ENCODE peak calls at places on chromosomes 6 and 20, in eight cellular contexts. D is HepG2; B is uterus; K is CD4-positive, CD25-positive, alpha-beta regulatory T cell; J is MM.1S; V is heart right ventricle; O is neuronal stem cell; F is AG04450. C is an unnamed sample. For H3K9me3, the result is how much of the 10 kb centered on the place peaks cover.

GRCh38 chr6:99614430-99615161 is 8.0 kb downstream of the PRDM13 start:
- DNase-seq in D (no peak), B (no peak), K (peak), J (peak), V (no peak), O (no peak), F (no peak), C (no peak)

GRCh38 chr20:5127204-5127858 is 523 bp downstream of the CDS2 start:
- DNase-seq in D (peak), B (peak), K (peak), J (peak), V (peak), O (peak), F (no peak), C (peak)

GRCh38 chr20:3633913-3634478 is 29.2 kb downstream of the GFRA4 start:
- DNase-seq in D (no peak), B (no peak), K (no peak), J (no peak), V (no peak), O (no peak), F (no peak), C (no peak)

GRCh38 chr20:31698803-31699718 is 23.6 kb downstream of the BCL2L1 start:
- DNase-seq in D (peak), B (peak), K (peak), J (peak), V (peak), O (no peak), F (peak), C (no peak)

GRCh38 chr20:41670631-41671030 is 52.5 kb upstream of the CHD6 start:
- DNase-seq in D (no peak), B (no peak), K (no peak), J (no peak), V (no peak), O (no peak), F (no peak), C (no peak)

GRCh38 chr20:57435498-57436222 is 44.5 kb downstream of the RBM38 start:
- DNase-seq in D (peak), B (no peak), K (peak), J (peak), V (peak), O (no peak), F (no peak), C (peak)

GRCh38 chr20:62899633-62900051 is 26.7 kb downstream of the DIDO1 start:
- DNase-seq in D (peak), B (no peak), K (no peak), J (no peak), V (no peak), O (no peak), F (no peak), C (no peak)

GRCh38 chr6:111841822-111842221 is 31.4 kb downstream of the FYN start:
- DNase-seq in D (no peak), B (no peak), K (peak), J (no peak), V (peak), O (no peak), F (no peak), C (peak)

GRCh38 chr6:89637960-89638319 is 607 bp downstream of the LYRM2 start:
- DNase-seq in D (no peak), B (no peak), K (no peak), J (no peak), V (no peak), O (no peak), F (no peak), C (no peak)

GRCh38 chr6:168133186-168133585 is 54.2 kb upstream of the FRMD1 start:
- DNase-seq in D (no peak), B (peak), K (no peak), J (no peak), V (peak), O (no peak), F (no peak), C (no peak)

GRCh38 chr6:1311400-1312192 is at the start of gene FOXQ1:
- DNase-seq in D (peak), B (no peak), K (peak), J (peak), V (no peak), O (no peak), F (no peak), C (no peak)

GRCh38 chr6:168004945-168005344 is 7.5 kb downstream of the KIF25 start:
- DNase-seq in D (no peak), B (no peak), K (no peak), J (no peak), V (no peak), O (no peak), F (no peak), C (no peak)

GRCh38 chr6:3643921-3644320 is 107.6 kb downstream of the PXDC1 start:
- DNase-seq in D (no peak), B (no peak), K (no peak), J (no peak), V (no peak), O (no peak), F (no peak), C (no peak)

GRCh38 chr6:22099241-22099640 is 197.6 kb downstream of the PRL start:
- DNase-seq in D (no peak), B (no peak), K (no peak), J (no peak), V (no peak), O (no peak), F (no peak), C (no peak)

GRCh38 chr6:138593100-138593877 is 94.0 kb upstream of the NHSL1 start:
- DNase-seq in D (peak), B (peak), K (peak), J (no peak), V (peak), O (no peak), F (peak), C (no peak)

GRCh38 chr20:41627611-41628244 is 9.6 kb upstream of the CHD6 start:
- DNase-seq in D (no peak), B (no peak), K (no peak), J (no peak), V (no peak), O (no peak), F (no peak), C (no peak)

GRCh38 chr6:151876122-151876521 is 68.6 kb downstream of the ESR1 start:
- DNase-seq in D (no peak), B (no peak), K (no peak), J (no peak), V (no peak), O (no peak), F (no peak), C (no peak)

GRCh38 chr6:121533321-121533841 is 97.9 kb downstream of the GJA1 start:
- DNase-seq in D (no peak), B (no peak), K (no peak), J (no peak), V (no peak), O (no peak), F (no peak), C (no peak)

GRCh38 chr6:7138921-7139358 is 31.2 kb downstream of the RREB1 start:
- DNase-seq in D (peak), B (no peak), K (peak), J (no peak), V (no peak), O (no peak), F (no peak), C (no peak)

GRCh38 chr20:31587545-31588389 is 17.3 kb upstream of the ID1 start:
- DNase-seq in D (no peak), B (no peak), K (no peak), J (no peak), V (peak), O (no peak), F (no peak), C (no peak)

GRCh38 chr20:18983796-18984195 is 170.2 kb downstream of the SCP2D1 start:
- DNase-seq in D (no peak), B (no peak), K (no peak), J (no peak), V (no peak), O (no peak), F (no peak), C (no peak)

GRCh38 chr20:23087587-23088275 is 1.6 kb upstream of the CD93 start:
- DNase-seq in D (no peak), B (no peak), K (no peak), J (no peak), V (no peak), O (no peak), F (no peak), C (no peak)

GRCh38 chr6:14549319-14549770 is 431.8 kb downstream of the CD83 start:
- DNase-seq in D (no peak), B (no peak), K (no peak), J (no peak), V (no peak), O (no peak), F (no peak), C (no peak)
- H3K4me3 ChIP-seq in D (no peak), B (no peak), K (no peak), J (no peak), V (no peak), O (no peak), F (no peak), C (no peak)

GRCh38 chr6:28737750-28738395 is 185.9 kb downstream of the TRIM27 start:
- DNase-seq in D (no peak), B (no peak), K (no peak), J (no peak), V (no peak), O (no peak), F (no peak), C (no peak)
- H3K9me3 ChIP-seq in D (under half), B (under half), K (under half), J (under half), V (under half), O (under half), F (under half), C (under half)

GRCh38 chr6:131948221-131948661 is 2.9 kb downstream of the CCN2 start:
- DNase-seq in D (peak), B (no peak), K (no peak), J (no peak), V (no peak), O (no peak), F (peak), C (no peak)
- H3K4me3 ChIP-seq in D (peak), B (peak), K (no peak), J (no peak), V (peak), O (no peak), F (peak), C (no peak)

DNA sequence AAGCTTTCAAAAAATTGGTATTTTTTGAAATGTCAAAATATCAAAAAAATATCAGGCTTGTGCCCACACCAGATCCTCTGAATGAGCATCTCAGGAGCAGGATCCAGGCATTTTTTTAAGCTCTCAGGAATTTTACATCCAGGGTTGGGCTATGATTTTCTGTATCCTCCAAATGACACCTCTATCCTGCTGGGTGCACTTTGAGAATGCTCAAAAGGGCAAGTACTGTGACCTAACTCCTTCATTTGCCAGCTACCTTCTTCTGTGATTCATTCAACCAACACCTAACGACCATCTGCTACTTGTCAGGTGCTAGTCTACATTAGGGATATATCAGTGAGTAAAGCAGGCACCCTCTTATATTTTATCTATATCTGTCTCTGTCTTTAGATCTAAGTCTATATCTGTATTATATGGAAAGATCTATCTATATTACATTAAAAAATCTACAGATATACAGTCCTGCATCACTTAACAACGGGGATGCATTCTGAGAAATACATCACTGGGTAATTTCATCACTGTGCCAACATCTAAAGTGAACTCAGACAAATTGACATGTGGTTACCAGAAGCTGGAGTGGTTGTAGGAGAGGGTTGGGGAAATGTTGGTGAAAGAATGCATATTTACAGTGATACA is 131.6 kb downstream of the KIF16B start:
- DNase-seq in D (no peak), B (no peak), K (no peak), J (no peak), V (no peak), O (no peak), F (no peak), C (no peak)
- H3K9me3 ChIP-seq in D (under half), B (under half), K (under half), J (under half), V (under half), O (under half), F (under half), C (under half)

DNA sequence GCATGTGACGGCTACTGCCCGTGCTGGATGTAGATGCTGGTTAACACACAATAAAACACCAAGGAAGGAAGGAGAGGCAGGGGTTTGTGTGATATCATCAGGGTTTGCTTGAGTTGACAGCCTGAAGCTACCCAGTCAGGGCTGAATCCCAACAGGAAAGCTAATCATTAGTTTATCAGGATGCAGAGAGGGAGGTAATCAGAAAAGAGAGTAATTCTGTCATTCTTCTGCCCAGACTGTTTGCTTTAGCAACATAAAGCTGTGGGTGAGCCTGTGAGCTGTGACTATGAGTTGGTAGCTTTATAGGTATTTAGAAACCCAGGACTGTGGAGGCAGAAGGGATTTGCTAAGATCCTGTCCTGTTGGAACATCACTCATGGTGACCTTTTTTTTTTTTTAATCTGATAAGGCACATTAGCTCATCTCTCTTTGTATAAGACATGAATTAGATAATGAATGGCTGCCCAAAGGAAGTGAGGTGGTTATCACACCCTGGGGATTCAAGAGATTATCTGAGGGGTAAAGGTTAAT is 79.3 kb downstream of the CAP2 start:
- DNase-seq in D (no peak), B (no peak), K (no peak), J (no peak), V (no peak), O (no peak), F (no peak), C (no peak)
- H3K4me3 ChIP-seq in D (no peak), B (no peak), K (no peak), J (no peak), V (no peak), O (no peak), F (no peak), C (no peak)

DNA sequence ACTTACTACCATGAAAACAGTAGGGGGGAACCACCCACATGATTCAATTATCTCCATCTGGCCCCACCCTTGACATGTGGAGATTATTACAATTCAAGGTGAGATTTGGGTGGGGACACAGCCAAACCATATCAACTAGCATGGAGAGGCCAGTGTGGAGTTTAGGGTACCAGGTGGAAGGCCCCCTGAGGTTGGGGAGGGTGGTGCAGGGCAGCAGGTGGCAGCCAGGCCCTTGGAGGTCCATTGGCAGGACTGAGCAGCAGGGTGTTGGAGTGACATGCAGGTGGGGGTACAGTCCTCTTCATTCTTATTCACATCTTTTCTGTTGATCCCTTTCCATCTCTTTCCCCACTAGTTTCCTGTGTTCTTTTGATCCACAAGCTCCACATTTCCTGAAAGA is 42.9 kb downstream of the PHACTR3 start:
- DNase-seq in D (no peak), B (no peak), K (no peak), J (no peak), V (no peak), O (no peak), F (no peak), C (no peak)
- H3K9me3 ChIP-seq in D (under half), B (under half), K (under half), J (under half), V (under half), O (under half), F (under half), C (under half)

GRCh38 chr20:843908-844307 is 10.4 kb downstream of the FAM110A start:
- DNase-seq in D (no peak), B (no peak), K (no peak), J (no peak), V (no peak), O (no peak), F (no peak), C (no peak)
- H3K4me3 ChIP-seq in D (no peak), B (no peak), K (no peak), J (no peak), V (no peak), O (no peak), F (no peak), C (no peak)

DNA sequence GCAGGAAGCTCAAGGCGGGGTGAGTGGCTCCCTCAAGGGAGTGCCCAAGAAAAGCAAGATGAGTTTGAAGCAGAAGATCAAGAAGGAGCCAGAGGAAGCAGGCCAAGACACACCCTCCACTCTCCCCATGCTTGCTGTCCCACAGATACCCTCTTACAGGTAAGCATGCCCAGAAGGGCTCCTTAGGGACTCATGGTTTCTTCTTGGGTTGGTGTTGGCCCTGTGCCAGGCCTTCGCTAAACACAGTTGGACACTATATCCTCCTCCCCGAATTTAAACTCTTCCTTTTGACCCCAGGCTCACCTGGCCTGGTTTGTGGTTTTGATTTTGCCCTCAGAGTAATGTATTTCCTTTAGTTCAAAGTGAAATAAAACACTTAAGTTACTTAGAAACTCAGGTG is 5.1 kb downstream of the BRPF3 start:
- DNase-seq in D (no peak), B (no peak), K (peak), J (no peak), V (no peak), O (no peak), F (no peak), C (no peak)
- H3K9me3 ChIP-seq in D (under half), B (under half), K (under half), J (under half), V (under half), O (under half), F (under half), C (under half)

DNA sequence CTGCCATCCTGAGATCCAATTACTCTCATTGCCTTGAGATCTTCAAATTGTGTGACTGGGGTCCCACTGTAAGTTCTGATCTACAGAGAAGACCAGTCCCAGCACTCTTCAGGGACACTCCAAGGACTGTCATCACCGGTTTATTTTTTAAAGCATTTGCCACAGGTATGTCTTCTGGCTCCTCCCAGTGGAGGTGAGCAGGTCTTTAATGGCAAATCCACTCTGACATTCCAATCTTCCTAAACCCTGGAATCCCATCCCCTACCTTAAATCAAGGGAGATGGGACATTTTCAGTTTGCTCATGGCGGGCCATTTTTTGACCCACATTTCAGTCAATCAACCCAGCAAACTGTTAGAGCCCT is 35.2 kb upstream of the IYD start:
- DNase-seq in D (no peak), B (no peak), K (no peak), J (no peak), V (no peak), O (no peak), F (no peak), C (no peak)
- H3K4me3 ChIP-seq in D (no peak), B (no peak), K (no peak), J (no peak), V (no peak), O (no peak), F (no peak), C (no peak)